ENCODE peak calls at places on chromosome 11, in seven cellular contexts. N, I, F, X, U, D and S are unnamed samples.

GRCh38 chr11:117862019-117862725 is 14.3 kb downstream of the FXYD6 start:
- DNase-seq in N (peak; percentile 74), I (no peak), D (no peak), X (no peak), U (no peak), F (no peak), S (no peak)

GRCh38 chr11:65376138-65376713 is 6.2 kb downstream of the SLC25A45 start:
- DNase-seq in N (no peak), U (no peak), X (no peak), I (no peak), F (no peak), D (no peak), S (no peak)

GRCh38 chr11:64638829-64639228 is 47.8 kb downstream of the SLC22A12 start:
- DNase-seq in F (no peak), U (no peak), N (no peak), I (no peak), X (no peak), D (no peak), S (no peak)

GRCh38 chr11:61892085-61892370 is 683 bp upstream of the FADS3 start:
- DNase-seq in F (no peak), I (no peak), X (no peak), D (no peak), U (no peak), N (no peak), S (no peak)

GRCh38 chr11:9691865-9692264 is 28.0 kb downstream of the SWAP70 start:
- DNase-seq in X (no peak), F (peak; percentile 49), U (no peak), D (no peak), I (peak; percentile 63), N (no peak), S (no peak)

GRCh38 chr11:126529037-126529436 is 173.6 kb downstream of the ST3GAL4 start:
- DNase-seq in N (no peak), F (no peak), X (no peak), I (no peak), D (no peak), U (no peak), S (no peak)

GRCh38 chr11:45319077-45319476 is 32.9 kb upstream of the SYT13 start:
- DNase-seq in F (no peak), D (no peak), U (no peak), X (no peak), I (no peak), N (no peak), S (no peak)

GRCh38 chr11:73894725-73895335 is 18.0 kb downstream of the PAAF1 start:
- DNase-seq in D (no peak), X (no peak), U (no peak), F (peak; percentile 6), N (no peak), I (no peak), S (no peak)

GRCh38 chr11:67354314-67355022 is 1.1 kb upstream of the POLD4 start:
- DNase-seq in U (no peak), X (no peak), D (peak; percentile 86), F (peak; percentile 93), I (no peak), N (no peak), S (no peak)

GRCh38 chr11:6548121-6548520 is 51.0 kb downstream of the DNHD1 start:
- DNase-seq in D (no peak), U (no peak), X (no peak), I (no peak), F (no peak), N (no peak), S (no peak)

GRCh38 chr11:20368441-20368840 is 4.9 kb downstream of the HTATIP2 start:
- DNase-seq in D (no peak), I (no peak), U (no peak), F (no peak), X (no peak), N (no peak), S (no peak)

GRCh38 chr11:64744544-64745218 is 739 bp upstream of the RASGRP2 start:
- DNase-seq in U (no peak), F (no peak), D (no peak), N (no peak), X (no peak), I (no peak), S (no peak)

GRCh38 chr11:93717501-93717900 is 23.8 kb downstream of the TAF1D start:
- DNase-seq in F (peak; percentile 21), U (no peak), X (no peak), I (no peak), D (no peak), N (no peak), S (no peak)

GRCh38 chr11:132228756-132229325 is 858.4 kb downstream of the NTM start:
- DNase-seq in U (no peak), N (no peak), F (peak; percentile 81), I (no peak), D (no peak), X (no peak), S (no peak)

GRCh38 chr11:129896062-129896461 is 684 bp upstream of the NFRKB start:
- DNase-seq in X (no peak), D (no peak), F (no peak), I (peak; percentile 21), N (no peak), U (no peak), S (no peak)

GRCh38 chr11:74069146-74070046 is 60.5 kb upstream of the UCP3 start:
- DNase-seq in F (no peak), X (no peak), N (no peak), U (no peak), I (no peak), D (peak; percentile 60), S (no peak)

GRCh38 chr11:74141274-74141695 is 29.5 kb downstream of the C2CD3 start:
- DNase-seq in I (no peak), X (no peak), D (no peak), N (no peak), F (peak; percentile 32), U (no peak), S (no peak)

GRCh38 chr11:69393178-69393832 is 88.2 kb upstream of the LINC01488 start:
- DNase-seq in D (no peak), N (peak; percentile 86), U (no peak), I (no peak), F (no peak), X (no peak), S (no peak)

GRCh38 chr11:77154381-77155081 is 26.5 kb downstream of the MYO7A start:
- DNase-seq in I (no peak), U (no peak), F (no peak), X (no peak), D (no peak), N (no peak), S (no peak)

GRCh38 chr11:353315-353857 is 15.9 kb upstream of the B4GALNT4 start:
- DNase-seq in X (no peak), U (no peak), F (peak; percentile 84), N (no peak), D (peak; percentile 62), I (no peak), S (no peak)

GRCh38 chr11:44066732-44067131 is 662 bp downstream of the ACCS start:
- DNase-seq in F (peak; percentile 71), N (no peak), X (no peak), D (peak; percentile 15), U (no peak), I (peak; percentile 24), S (no peak)

GRCh38 chr11:102464859-102465500 is 12.4 kb upstream of the TMEM123 start:
- DNase-seq in X (no peak), F (no peak), D (no peak), U (no peak), I (peak; percentile 31), N (no peak), S (no peak)

GRCh38 chr11:65502274-65502851 is 3.5 kb downstream of the MALAT1 start:
- DNase-seq in F (peak; percentile 75), U (no peak), I (no peak), X (no peak), D (no peak), N (no peak), S (no peak)

GRCh38 chr11:66676279-66676919 is 1.3 kb downstream of the RBM4B start:
- DNase-seq in D (no peak), X (no peak), N (peak; percentile 43), I (no peak), U (no peak), F (no peak), S (no peak)

GRCh38 chr11:114170226-114170625 is 110.7 kb downstream of the ZBTB16 start:
- DNase-seq in X (no peak), U (no peak), F (no peak), N (no peak), D (no peak), I (no peak), S (no peak)

GRCh38 chr11:59247535-59248227 is 35.0 kb upstream of the MPEG1 start:
- DNase-seq in N (no peak), F (peak; percentile 3), X (no peak), I (peak; percentile 6), U (no peak), D (no peak), S (no peak)

GRCh38 chr11:119081682-119082081 is 3.0 kb upstream of the HMBS start:
- DNase-seq in D (no peak), I (no peak), N (no peak), U (no peak), F (no peak), X (no peak), S (no peak)

GRCh38 chr11:45280449-45280848 is 5.7 kb downstream of the SYT13 start:
- DNase-seq in D (no peak), U (no peak), N (peak; percentile 2), F (peak; percentile 20), I (no peak), X (no peak), S (no peak)

GRCh38 chr11:94150704-94151103 is 22.1 kb downstream of the PANX1 start:
- DNase-seq in U (no peak), X (no peak), N (no peak), I (no peak), D (no peak), F (no peak), S (no peak)

GRCh38 chr11:132349806-132350733 is 979.7 kb downstream of the NTM start:
- DNase-seq in U (no peak), I (no peak), D (no peak), N (no peak), X (no peak), F (peak; percentile 6), S (no peak)